ENCODE peak calls at places on chromosomes 3 and 15, in ten cellular contexts. K is GM04504, S is RPMI7951, I is Calu3, D is iPS DF 19.7, T is neuronal stem cell, P is NCI-H1436, H is M059J, U is ureter, W is BJ. L is an unnamed sample.

GRCh38 chr3:160629491-160629890 is 47.5 kb upstream of the ARL14 start:
- DNase-seq in K (no peak), S (no peak), I (no peak), D (no peak), T (no peak), P (no peak), H (no peak), U (no peak), W (no peak), L (no peak)

GRCh38 chr3:144085964-144086363 is 114.3 kb downstream of the DIPK2A start:
- DNase-seq in K (no peak), S (no peak), I (peak), D (no peak), T (no peak), P (peak), H (peak), U (peak), W (no peak), L (no peak)

GRCh38 chr3:21414506-21414905 is 336.5 kb downstream of the ZNF385D start:
- DNase-seq in K (no peak), S (no peak), I (no peak), D (no peak), T (no peak), P (no peak), H (no peak), U (no peak), W (no peak), L (no peak)

GRCh38 chr3:36219398-36219797 is 160.9 kb upstream of the STAC start:
- DNase-seq in K (peak), S (no peak), I (no peak), D (no peak), T (no peak), P (no peak), H (peak), U (no peak), W (peak), L (no peak)

GRCh38 chr3:5210926-5211325 is 23.4 kb downstream of the EDEM1 start:
- DNase-seq in K (no peak), S (no peak), I (no peak), D (no peak), T (no peak), P (no peak), H (no peak), U (no peak), W (no peak), L (no peak)

GRCh38 chr15:49830411-49830810 is 209.6 kb downstream of the DTWD1 start:
- DNase-seq in K (no peak), S (peak), I (no peak), D (no peak), T (no peak), P (no peak), H (no peak), U (no peak), W (peak), L (no peak)

GRCh38 chr3:188608401-188608800 is 454.4 kb downstream of the LPP start:
- DNase-seq in K (no peak), S (no peak), I (no peak), D (no peak), T (no peak), P (no peak), H (no peak), U (no peak), W (no peak), L (no peak)

GRCh38 chr15:38557855-38558713 is 6.5 kb downstream of the RASGRP1 start:
- DNase-seq in K (no peak), S (no peak), I (no peak), D (no peak), T (no peak), P (no peak), H (no peak), U (no peak), W (no peak), L (no peak)

GRCh38 chr3:138692152-138692551 is 83.6 kb downstream of the FAIM start:
- DNase-seq in K (no peak), S (no peak), I (no peak), D (no peak), T (no peak), P (no peak), H (no peak), U (no peak), W (no peak), L (no peak)

GRCh38 chr3:58798312-58798711 is 131.7 kb upstream of the FAM3D start:
- DNase-seq in K (no peak), S (no peak), I (no peak), D (no peak), T (no peak), P (no peak), H (no peak), U (no peak), W (no peak), L (no peak)

GRCh38 chr3:116339441-116340028 is 105.8 kb downstream of the LSAMP start:
- DNase-seq in K (peak), S (no peak), I (no peak), D (no peak), T (no peak), P (no peak), H (peak), U (no peak), W (peak), L (no peak)

GRCh38 chr3:76930712-76931111 is 109.2 kb upstream of the ROBO2 start:
- DNase-seq in K (no peak), S (no peak), I (no peak), D (peak), T (no peak), P (no peak), H (no peak), U (no peak), W (no peak), L (no peak)

GRCh38 chr15:35701402-35702046 is 155.6 kb upstream of the DPH6 start:
- DNase-seq in K (no peak), S (no peak), I (no peak), D (no peak), T (no peak), P (no peak), H (no peak), U (no peak), W (no peak), L (no peak)

L was measured in ecto neural progenitor cell.